ENCODE peak calls at places on chromosomes 4 and X, in nine cellular contexts. G is PC-3, O is body of pancreas, X is A549, T is endodermal cell, N is left lung, I is sigmoid colon, H is tibial artery, Y is uterus. S is an unnamed sample.

GRCh38 chr4:147371661-147372060 is 109.2 kb upstream of the EDNRA start:
- DNase-seq in G (peak), O (no peak), X (no peak), T (no peak), N (no peak), I (no peak), H (no peak), Y (no peak), S (no peak)

GRCh38 chr4:124135409-124135813 is 577.1 kb downstream of the ANKRD50 start:
- DNase-seq in G (peak), O (no peak), X (no peak), T (no peak), N (no peak), I (no peak), H (no peak), Y (no peak), S (no peak)

GRCh38 chr4:111011458-111011857 is 388.6 kb upstream of the PITX2 start:
- DNase-seq in G (no peak), O (no peak), X (no peak), T (peak), N (no peak), I (no peak), H (no peak), Y (no peak), S (no peak)

GRCh38 chrX:1281511-1281910 is 12.9 kb downstream of the CSF2RA start:
- DNase-seq in G (peak), O (no peak), X (peak), T (no peak), N (no peak), I (no peak), H (no peak), Y (no peak), S (no peak)

GRCh38 chrX:107205770-107206696 is at the start of the genes DNAAF6 and NUP62CL:
- DNase-seq in G (peak), O (peak), X (peak), T (peak), N (peak), I (no peak), H (peak), Y (peak), S (peak)

GRCh38 chr4:76601791-76602190 is 166.8 kb downstream of the SHROOM3 start:
- DNase-seq in G (no peak), O (no peak), X (no peak), T (no peak), N (no peak), I (no peak), H (no peak), Y (no peak), S (no peak)

GRCh38 chrX:112968351-112969133 is 127.9 kb upstream of the AMOT start:
- DNase-seq in G (peak), O (no peak), X (no peak), T (no peak), N (no peak), I (no peak), H (no peak), Y (no peak), S (peak)

GRCh38 chr4:19438228-19438627 is 813.5 kb upstream of the SLIT2 start:
- DNase-seq in G (peak), O (no peak), X (no peak), T (no peak), N (no peak), I (no peak), H (no peak), Y (no peak), S (no peak)

GRCh38 chrX:23694606-23695005 is 27.3 kb downstream of the PRDX4 start:
- DNase-seq in G (peak), O (peak), X (peak), T (peak), N (peak), I (peak), H (no peak), Y (peak), S (peak)

GRCh38 chrX:74343970-74344622 is 40.1 kb downstream of the ZCCHC13 start:
- DNase-seq in G (peak), O (peak), X (peak), T (peak), N (no peak), I (no peak), H (peak), Y (no peak), S (peak)

GRCh38 chr4:23878912-23879732 is 10.7 kb downstream of the PPARGC1A start:
- DNase-seq in G (no peak), O (no peak), X (no peak), T (peak), N (no peak), I (no peak), H (no peak), Y (no peak), S (no peak)

GRCh38 chr4:2472187-2472586 is 3.3 kb downstream of the RNF4 start:
- DNase-seq in G (no peak), O (no peak), X (no peak), T (no peak), N (no peak), I (no peak), H (no peak), Y (no peak), S (no peak)

GRCh38 chrX:41313419-41313818 is 20.5 kb upstream of the DDX3X start:
- DNase-seq in G (no peak), O (no peak), X (no peak), T (no peak), N (no peak), I (no peak), H (no peak), Y (no peak), S (no peak)

GRCh38 chr4:20354120-20354519 is 102.4 kb downstream of the SLIT2 start:
- DNase-seq in G (no peak), O (no peak), X (no peak), T (peak), N (no peak), I (no peak), H (no peak), Y (no peak), S (no peak)

GRCh38 chr4:47862297-47862696 is 24.4 kb upstream of the CORIN start:
- DNase-seq in G (no peak), O (no peak), X (no peak), T (no peak), N (no peak), I (no peak), H (no peak), Y (no peak), S (no peak)

GRCh38 chr4:16278178-16278577 is 51.9 kb upstream of the TAPT1 start:
- DNase-seq in G (no peak), O (no peak), X (no peak), T (no peak), N (no peak), I (no peak), H (no peak), Y (no peak), S (no peak)
- TF ChIP-seq CTCF in G (peak), O (no peak), X (no peak), T (peak), N (no peak), I (no peak), H (no peak), Y (no peak), S (no peak)

GRCh38 chr4:43943998-43944397 is 504.6 kb downstream of the KCTD8 start:
- DNase-seq in G (peak), O (no peak), X (no peak), T (no peak), N (no peak), I (no peak), H (no peak), Y (no peak), S (no peak)
- H3K4me3 ChIP-seq in G (no peak), O (no peak), X (no peak), T (no peak), N (no peak), I (no peak), H (no peak), Y (no peak), S (no peak)

GRCh38 chr4:132332932-132333722 is 816.0 kb upstream of the PCDH10 start:
- DNase-seq in G (peak), O (no peak), X (peak), T (no peak), N (no peak), I (no peak), H (no peak), Y (no peak), S (no peak)
- TF ChIP-seq CTCF in G (peak), O (no peak), X (peak), T (peak), N (no peak), I (no peak), H (no peak), Y (no peak), S (peak)

GRCh38 chrX:39821011-39821708 is 276.6 kb downstream of the BCOR start:
- DNase-seq in G (no peak), O (peak), X (no peak), T (peak), N (no peak), I (no peak), H (no peak), Y (peak), S (no peak)
- H3K4me3 ChIP-seq in G (peak), O (no peak), X (peak), T (peak), N (peak), I (no peak), H (peak), Y (peak), S (no peak)

DNA sequence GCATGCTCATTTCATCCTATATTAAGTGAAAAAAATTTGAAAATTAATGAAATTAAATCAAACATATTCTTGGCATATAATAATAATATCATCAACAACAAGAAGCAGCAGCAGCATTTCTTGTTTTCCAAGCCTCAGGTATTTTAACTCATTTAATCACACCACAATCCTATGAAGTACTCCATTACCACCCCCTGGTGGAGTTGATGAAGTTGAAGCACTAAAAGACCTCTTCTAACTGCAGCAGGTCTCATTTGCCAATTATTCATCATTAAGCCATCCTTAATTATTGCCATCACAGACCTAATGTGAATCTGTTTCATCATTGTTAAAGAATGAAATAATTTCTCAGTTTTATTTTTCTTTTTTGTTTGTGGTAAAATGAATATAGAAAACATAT is 801.4 kb upstream of the GRID2 start:
- DNase-seq in G (peak), O (no peak), X (no peak), T (peak), N (no peak), I (no peak), H (no peak), Y (no peak), S (peak)
- TF ChIP-seq CTCF in G (peak), O (no peak), X (no peak), T (peak), N (no peak), I (no peak), H (no peak), Y (no peak), S (peak)

GRCh38 chr4:26826721-26827120 is 33.9 kb upstream of the STIM2 start:
- DNase-seq in G (no peak), O (peak), X (peak), T (no peak), N (peak), I (no peak), H (no peak), Y (no peak), S (no peak)

GRCh38 chr4:26821677-26822503 is 38.8 kb upstream of the STIM2 start:
- DNase-seq in G (peak), O (no peak), X (peak), T (no peak), N (no peak), I (no peak), H (no peak), Y (no peak), S (peak)

GRCh38 chr4:26820346-26820745 is 40.3 kb upstream of the STIM2 start:
- DNase-seq in G (no peak), O (no peak), X (no peak), T (no peak), N (no peak), I (no peak), H (no peak), Y (no peak), S (no peak)

GRCh38 chr4:26822546-26822945 is 38.1 kb upstream of the STIM2 start:
- DNase-seq in G (no peak), O (no peak), X (no peak), T (no peak), N (no peak), I (no peak), H (no peak), Y (no peak), S (no peak)

DNA sequence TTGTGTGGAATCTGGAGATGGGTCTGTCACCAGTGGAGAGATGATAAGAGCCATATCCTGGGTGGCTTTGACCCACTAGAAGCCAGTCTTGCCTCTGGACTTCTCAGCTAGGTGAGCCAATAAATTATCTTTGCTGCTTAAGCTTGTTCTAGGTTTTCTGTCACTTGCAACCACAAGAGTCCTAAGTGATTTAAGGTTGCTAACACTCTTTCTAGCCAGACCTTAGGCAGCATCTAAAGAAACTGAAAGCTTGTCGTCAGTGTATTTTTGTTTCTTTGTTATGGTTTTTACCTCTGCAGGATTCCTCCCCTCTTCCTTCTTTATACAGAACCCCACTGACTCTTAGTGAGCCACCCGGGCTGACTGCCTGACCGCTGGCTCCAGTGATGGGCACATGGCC is 37.1 kb upstream of the STIM2 start:
- DNase-seq in G (no peak), O (no peak), X (no peak), T (no peak), N (no peak), I (no peak), H (no peak), Y (no peak), S (no peak)
- H3K4me3 ChIP-seq in G (no peak), O (no peak), X (no peak), T (no peak), N (no peak), I (no peak), H (no peak), Y (no peak), S (no peak)

DNA sequence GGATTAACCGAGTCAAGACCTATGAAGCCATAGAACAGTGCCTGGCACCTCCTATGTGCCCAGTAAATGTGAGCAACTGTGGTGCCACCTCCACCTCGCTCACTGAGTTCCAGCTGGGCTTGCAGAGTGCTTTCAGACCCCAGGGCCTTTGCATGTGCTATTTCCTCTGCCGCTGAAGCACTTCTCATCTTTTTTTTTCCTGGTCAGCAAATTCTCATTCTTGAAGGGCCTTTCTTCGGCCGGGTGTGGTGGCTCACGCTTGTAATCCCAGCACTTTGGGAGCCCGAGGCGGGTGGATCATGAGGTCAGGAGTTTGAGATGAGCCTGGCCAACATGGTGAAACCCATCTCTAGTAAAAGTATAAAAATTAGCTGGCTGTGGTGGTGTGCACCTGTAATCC is 76.5 kb downstream of the MSX1 start:
- DNase-seq in G (no peak), O (no peak), X (no peak), T (no peak), N (no peak), I (no peak), H (no peak), Y (no peak), S (no peak)
- TF ChIP-seq CTCF in G (no peak), O (no peak), X (no peak), T (no peak), N (no peak), I (no peak), H (no peak), Y (no peak), S (no peak)